ENCODE peak calls at places on chromosomes 12 and 14, in four cellular contexts. P is neural crest cell, E is AG04449, C is left ventricle myocardium inferior. X is an unnamed sample.

GRCh38 chr14:37422748-37423147 is 172.3 kb downstream of the FOXA1 start:
- DNase-seq in E (no peak), P (no peak), C (no peak), X (no peak)

GRCh38 chr12:50213439-50213838 is 46.3 kb upstream of the CERS5 start:
- DNase-seq in P (no peak), E (no peak), C (no peak), X (no peak)

GRCh38 chr12:107309020-107309419 is 215.7 kb upstream of the CRY1 start:
- DNase-seq in C (no peak), P (no peak), E (no peak), X (no peak)

GRCh38 chr14:95362180-95362494 is 42.4 kb upstream of the CLMN start:
- DNase-seq in P (no peak), E (no peak), C (no peak), X (no peak)

GRCh38 chr12:38162708-38163441 is 153.7 kb upstream of the ALG10B start:
- DNase-seq in E (no peak), P (no peak), C (no peak), X (no peak)

GRCh38 chr12:115383668-115384067 is 699.7 kb upstream of the TBX3 start:
- DNase-seq in E (no peak), C (no peak), P (no peak), X (no peak)

GRCh38 chr12:5073838-5074237 is 30.2 kb downstream of the KCNA5 start:
- DNase-seq in E (no peak), P (no peak), C (no peak), X (peak)

GRCh38 chr14:64422753-64423152 is 34.6 kb downstream of the MTHFD1 start:
- DNase-seq in P (no peak), E (no peak), C (no peak), X (no peak)

GRCh38 chr14:39025810-39026627 is 77.0 kb downstream of the SEC23A start:
- DNase-seq in P (no peak), E (no peak), C (no peak), X (no peak)

GRCh38 chr12:34400423-34400881 is 378.2 kb downstream of the ALG10 start:
- DNase-seq in C (peak), P (no peak), E (no peak), X (no peak)

GRCh38 chr12:21774358-21775129 is at the start of gene KCNJ8:
- DNase-seq in E (no peak), P (peak), C (peak), X (peak)

GRCh38 chr12:27424631-27425230 is 21.8 kb upstream of the SMCO2 start:
- DNase-seq in E (peak), P (no peak), C (no peak), X (no peak)

GRCh38 chr12:93943766-93944165 is 204.6 kb upstream of the PLXNC1 start:
- DNase-seq in E (no peak), C (no peak), P (no peak), X (no peak)

GRCh38 chr14:30550335-30550734 is 8.6 kb upstream of the G2E3 start:
- DNase-seq in P (no peak), E (no peak), C (no peak), X (no peak)

DNA sequence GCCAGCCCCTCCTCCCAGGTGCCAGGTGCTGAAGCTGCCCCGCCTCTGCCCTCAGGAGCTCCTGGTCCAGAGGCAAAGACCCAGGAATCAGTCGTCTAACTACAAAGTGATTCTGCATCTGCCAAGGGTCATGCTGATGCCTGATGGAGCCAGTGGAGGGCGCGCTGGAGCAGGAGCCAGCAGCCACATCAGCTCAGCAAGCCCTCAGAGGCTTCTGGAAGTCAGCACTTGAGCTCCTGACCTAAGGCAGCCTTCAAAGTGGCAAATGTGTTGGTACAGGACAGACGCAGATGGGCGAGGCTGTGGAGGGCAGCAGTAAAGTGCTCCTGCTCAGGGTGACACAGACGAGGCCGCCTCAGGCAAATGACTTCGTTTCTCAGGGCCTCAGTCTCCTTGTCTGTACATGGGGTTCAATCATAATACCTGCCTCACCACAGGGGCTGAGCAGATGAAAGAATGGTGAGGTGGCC is 10.9 kb downstream of the C12orf43 start:
- DNase-seq in C (no peak), E (no peak), P (peak), X (peak)
- TF ChIP-seq CTCF in C (peak), E (peak), P (peak), X (peak)

GRCh38 chr12:128708789-128709188 is 115.0 kb downstream of the SLC15A4 start:
- DNase-seq in P (no peak), C (no peak), E (no peak), X (no peak)

GRCh38 chr12:128712622-128713021 is 111.1 kb downstream of the SLC15A4 start:
- DNase-seq in E (no peak), P (no peak), C (no peak), X (no peak)

GRCh38 chr12:128705140-128705539 is 118.6 kb downstream of the SLC15A4 start:
- DNase-seq in P (no peak), C (no peak), E (no peak), X (no peak)

GRCh38 chr12:128711486-128711885 is 112.3 kb downstream of the SLC15A4 start:
- DNase-seq in C (no peak), P (no peak), E (no peak), X (no peak)

DNA sequence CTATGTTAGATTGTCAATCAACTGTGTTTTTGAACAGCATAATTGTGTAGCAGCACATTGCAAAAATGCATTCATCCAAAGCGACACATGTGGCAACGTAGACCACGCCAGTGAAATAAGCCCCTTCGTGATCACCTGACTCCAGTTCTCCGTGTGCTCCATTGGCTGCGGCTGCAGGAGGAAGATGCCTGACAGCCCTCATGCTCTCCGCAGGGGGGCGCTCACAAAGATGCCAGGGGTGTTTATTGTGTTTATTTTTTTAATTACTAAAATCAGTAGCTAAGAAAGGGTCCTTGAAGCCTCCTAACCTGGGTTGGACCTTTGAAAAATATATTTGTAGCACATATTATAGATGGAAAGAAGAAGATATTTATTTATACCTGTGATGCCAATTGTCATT is 116.3 kb downstream of the SLC15A4 start:
- DNase-seq in P (no peak), E (no peak), C (no peak), X (no peak)
- TF ChIP-seq CTCF in P (no peak), E (no peak), C (no peak), X (no peak)

DNA sequence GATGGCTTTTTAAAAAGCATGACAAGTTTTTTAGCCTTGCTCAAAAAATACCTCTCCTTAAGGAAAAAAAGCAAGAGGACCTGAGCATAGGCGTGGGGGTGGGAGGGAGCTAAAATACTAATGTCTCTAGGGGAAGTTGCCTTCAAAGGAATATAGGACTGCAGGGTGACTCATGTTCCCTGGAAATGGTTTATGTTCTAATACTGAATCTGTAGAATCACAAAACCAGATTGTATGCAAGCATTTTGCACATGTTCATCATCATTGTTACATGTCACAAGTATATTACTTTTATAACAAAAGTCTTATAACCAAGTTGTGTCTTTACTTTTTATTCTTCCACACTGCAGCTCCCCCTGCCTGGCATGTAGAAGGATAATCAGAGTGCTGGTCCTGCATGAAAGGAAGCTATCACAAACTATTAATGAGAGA is 36.6 kb downstream of the GPR135 start:
- DNase-seq in E (no peak), P (no peak), C (no peak), X (no peak)
- TF ChIP-seq CTCF in E (peak), P (no peak), C (peak), X (no peak)

DNA sequence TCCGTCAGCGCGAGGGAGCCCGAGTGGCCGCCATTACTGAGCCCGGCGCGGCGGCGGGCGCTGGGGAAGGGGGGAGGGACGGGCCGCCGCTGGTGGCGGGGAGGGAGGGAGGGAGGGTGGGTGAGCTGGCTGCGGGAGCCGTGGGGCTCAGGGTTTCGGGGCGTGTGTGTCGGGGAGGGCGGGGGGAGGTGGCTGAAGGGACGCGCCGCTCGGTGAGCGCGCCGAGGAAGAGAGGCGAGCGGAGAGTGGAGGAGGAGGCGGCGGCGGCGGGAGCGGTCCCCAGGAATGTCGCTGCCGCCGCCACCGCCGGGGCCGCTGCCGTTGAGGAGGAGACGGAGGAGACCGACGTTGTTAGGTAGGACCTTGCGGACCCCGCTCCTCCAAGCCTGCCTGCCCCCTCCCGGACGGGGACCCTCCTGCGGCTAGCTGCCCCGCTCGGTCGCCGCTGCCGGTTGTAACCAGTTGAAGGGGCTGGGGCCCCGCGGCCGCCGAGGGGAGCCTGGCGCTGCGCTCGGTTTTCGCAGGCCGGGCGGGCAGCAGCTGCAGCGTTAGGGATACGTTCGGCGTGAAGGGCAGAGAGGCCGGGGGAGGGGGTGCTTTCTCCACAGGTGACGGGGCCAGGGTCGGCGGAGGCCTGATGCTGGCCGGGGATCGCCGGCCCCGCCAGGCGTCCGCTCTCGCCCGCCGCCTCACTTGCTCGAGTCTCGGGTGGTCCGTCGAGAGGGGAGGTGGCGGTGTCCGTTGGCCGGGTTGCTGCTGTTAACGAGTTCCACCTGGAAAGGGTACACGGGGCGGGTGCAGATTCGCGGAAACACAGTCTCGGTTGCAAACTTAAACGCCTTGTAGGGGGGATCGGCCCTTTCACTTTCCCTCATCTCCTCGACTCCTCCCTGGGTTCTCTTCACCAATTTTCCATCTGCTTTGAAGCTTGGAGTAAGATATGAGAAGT is at the start of gene ARHGAP5:
- DNase-seq in E (no peak), P (peak), C (no peak), X (no peak)
- TF ChIP-seq CTCF in E (peak), P (peak), C (peak), X (peak)

GRCh38 chr12:124758266-124759200 is 105.1 kb downstream of the SCARB1 start:
- DNase-seq in C (no peak), E (no peak), P (no peak), X (peak)
- TF ChIP-seq CTCF in C (no peak), E (no peak), P (no peak), X (peak)

DNA sequence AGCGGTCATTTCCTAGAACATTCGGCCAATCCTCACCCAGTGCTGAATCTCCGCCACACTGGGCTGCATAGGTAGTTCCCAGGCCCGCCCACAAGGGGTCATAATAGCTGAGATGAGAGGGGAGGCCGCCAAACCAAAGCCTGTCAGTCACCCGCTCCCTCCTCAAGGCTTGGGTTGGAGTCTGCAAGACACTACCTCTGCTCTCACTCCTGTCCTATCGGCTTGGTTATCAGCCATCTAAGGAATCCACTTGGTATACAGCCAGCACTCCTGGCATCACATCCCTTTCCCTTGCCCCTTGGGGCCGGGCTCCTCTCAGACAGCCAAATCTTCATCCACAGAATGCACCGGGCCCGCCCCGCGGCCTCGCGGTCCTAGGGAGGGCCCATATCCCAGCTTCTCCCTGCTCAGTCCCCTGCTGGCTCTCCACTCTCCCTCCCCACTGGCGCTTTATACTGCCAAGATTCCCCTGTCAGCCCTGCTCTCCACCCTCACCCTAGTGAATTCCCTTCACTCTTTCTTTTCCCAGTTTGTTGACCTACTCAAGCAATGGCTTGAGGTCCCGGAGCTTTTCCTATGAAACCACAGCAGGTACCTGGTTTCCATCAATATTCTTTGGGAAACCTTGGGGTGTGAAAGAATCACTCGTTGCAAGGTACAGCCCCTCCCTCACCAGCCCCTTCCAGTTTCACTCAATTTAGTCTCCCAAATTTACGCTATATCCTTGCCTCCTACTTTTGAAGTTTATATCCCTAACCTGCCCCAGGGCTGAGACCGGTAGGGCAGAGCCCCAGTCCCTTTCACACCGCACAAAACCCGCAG is 1.5 kb downstream of the IFFO1 start:
- DNase-seq in C (peak), E (no peak), P (peak), X (peak)
- TF ChIP-seq CTCF in C (peak), E (peak), P (peak), X (peak)

GRCh38 chr12:25585021-25585523 is 32.0 kb upstream of the LMNTD1 start:
- DNase-seq in E (peak), C (no peak), P (no peak), X (no peak)

GRCh38 chr12:25581067-25581466 is 28.0 kb upstream of the LMNTD1 start:
- DNase-seq in E (no peak), P (no peak), C (no peak), X (no peak)

GRCh38 chr12:25585662-25586061 is 32.6 kb upstream of the LMNTD1 start:
- DNase-seq in C (no peak), P (no peak), E (no peak), X (no peak)

GRCh38 chr12:25587346-25587745 is 34.3 kb upstream of the LMNTD1 start:
- DNase-seq in C (no peak), P (no peak), E (no peak), X (no peak)

GRCh38 chr12:25583545-25583944 is 30.5 kb upstream of the LMNTD1 start:
- DNase-seq in P (no peak), C (no peak), E (no peak), X (peak)
- TF ChIP-seq CTCF in P (no peak), C (no peak), E (no peak), X (peak)

DNA sequence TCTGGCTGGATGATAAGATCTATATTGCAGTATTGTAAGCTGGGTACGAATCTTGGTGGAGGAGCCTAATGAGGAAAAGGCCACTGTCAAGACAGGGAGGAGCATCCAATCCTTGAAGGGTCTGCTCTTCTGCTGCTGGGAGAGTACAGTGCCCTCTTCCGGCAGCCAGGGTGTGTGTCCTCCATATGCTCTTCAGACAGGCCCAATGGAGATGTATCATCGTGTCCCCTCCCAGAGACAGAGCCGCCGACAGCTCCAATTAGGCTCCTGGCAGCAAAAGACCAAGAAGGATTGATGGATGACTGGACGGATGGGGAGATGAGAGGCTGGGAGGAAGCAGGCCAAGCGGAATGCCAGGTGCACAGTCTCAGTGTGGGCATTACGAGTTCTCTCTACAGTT is 51.6 kb upstream of the PIWIL1 start:
- DNase-seq in P (peak), E (no peak), C (no peak), X (peak)
- TF ChIP-seq CTCF in P (peak), E (no peak), C (no peak), X (peak)